ENCODE peak calls at places on chromosomes 16 and 17, in five cellular contexts. M is hepatic stellate cell, L is GM13977, P is A673, V is NCI-H2171. U is an unnamed sample.

GRCh38 chr17:39845052-39845976 is 18.8 kb downstream of the IKZF3 start:
- DNase-seq in M (no peak), L (no peak), P (no peak), V (peak; percentile 2), U (no peak)

GRCh38 chr16:50288920-50289319 is 22.6 kb downstream of the ADCY7 start:
- DNase-seq in M (no peak), L (no peak), P (no peak), V (no peak), U (no peak)

GRCh38 chr17:12522336-12522735 is 143.4 kb upstream of the MYOCD start:
- DNase-seq in M (no peak), L (no peak), P (no peak), V (no peak), U (no peak)

GRCh38 chr17:5446786-5447185 is 7.8 kb upstream of the C1QBP start:
- DNase-seq in M (no peak), L (no peak), P (no peak), V (no peak), U (no peak)

GRCh38 chr16:73713817-73714495 is 582.7 kb upstream of the PSMD7 start:
- DNase-seq in M (peak; percentile 9), L (no peak), P (peak; percentile 60), V (no peak), U (no peak)

GRCh38 chr17:27974531-27975145 is 67.8 kb upstream of the NLK start:
- DNase-seq in M (no peak), L (no peak), P (no peak), V (no peak), U (no peak)

GRCh38 chr16:77965346-77965745 is 57.0 kb upstream of the CLEC3A start:
- DNase-seq in M (no peak), L (no peak), P (no peak), V (no peak), U (no peak)

GRCh38 chr17:64166876-64167275 is 36.9 kb upstream of the ERN1 start:
- DNase-seq in M (no peak), L (no peak), P (no peak), V (no peak), U (no peak)

GRCh38 chr17:1870592-1870991 is 40.8 kb downstream of the RPA1 start:
- DNase-seq in M (no peak), L (peak; percentile 50), P (no peak), V (no peak), U (no peak)

GRCh38 chr16:66416981-66417700 is 10.0 kb upstream of the BEAN1 start:
- DNase-seq in M (no peak), L (no peak), P (no peak), V (no peak), U (no peak)

GRCh38 chr17:26792486-26792885 is 501.4 kb upstream of the WSB1 start:
- DNase-seq in M (no peak), L (no peak), P (no peak), V (no peak), U (peak; percentile 41)

GRCh38 chr16:78659668-78660217 is 560.3 kb downstream of the WWOX start:
- DNase-seq in M (no peak), L (no peak), P (no peak), V (no peak), U (no peak)

GRCh38 chr17:62714016-62714777 is 86.7 kb downstream of the MRC2 start:
- DNase-seq in M (no peak), L (no peak), P (no peak), V (no peak), U (no peak)

GRCh38 chr17:83073389-83074063 is 5.9 kb upstream of the METRNL start:
- DNase-seq in M (no peak), L (no peak), P (no peak), V (no peak), U (no peak)

GRCh38 chr16:1906052-1906845 is 12.0 kb downstream of the HS3ST6 start:
- DNase-seq in M (no peak), L (no peak), P (no peak), V (no peak), U (no peak)

GRCh38 chr17:66702106-66702936 is 132.6 kb upstream of the CACNG5 start:
- DNase-seq in M (no peak), L (no peak), P (no peak), V (no peak), U (no peak)

GRCh38 chr17:80254396-80255241 is 6.0 kb upstream of the RNF213 start:
- DNase-seq in M (peak; percentile 92), L (peak; percentile 65), P (peak; percentile 54), V (peak; percentile 38), U (peak; percentile 86)

GRCh38 chr17:73976676-73977521 is 226.6 kb upstream of the RPL38 start:
- DNase-seq in M (no peak), L (no peak), P (no peak), V (peak; percentile 93), U (no peak)

GRCh38 chr16:64211306-64211705 is 910.6 kb downstream of the CDH11 start:
- DNase-seq in M (no peak), L (no peak), P (no peak), V (no peak), U (no peak)

GRCh38 chr17:38464251-38464722 is 36.0 kb downstream of the ARHGAP23 start:
- DNase-seq in M (peak; percentile 69), L (peak; percentile 16), P (no peak), V (no peak), U (no peak)

GRCh38 chr17:80902197-80903019 is 89.2 kb upstream of the CHMP6 start:
- DNase-seq in M (no peak), L (no peak), P (no peak), V (no peak), U (no peak)

U was measured in GM12878.